ENCODE peak calls at places on chromosomes 5 and 9, in five cellular contexts. Q, V, N, P and O are unnamed samples.

GRCh38 chr5:124057161-124057814 is 545.3 kb downstream of the CSNK1G3 start:
- DNase-seq in V (peak), P (no peak), N (no peak), Q (no peak), O (no peak)

GRCh38 chr5:58185397-58186195 is 274.3 kb downstream of the PLK2 start:
- DNase-seq in Q (no peak), P (no peak), V (no peak), N (no peak), O (no peak)

GRCh38 chr5:172715931-172716682 is 54.9 kb downstream of the DUSP1 start:
- DNase-seq in Q (no peak), V (no peak), N (peak), P (peak), O (no peak)

GRCh38 chr9:137556069-137556838 is 4.6 kb downstream of the MRPL41 start:
- DNase-seq in N (no peak), V (no peak), Q (no peak), P (no peak), O (no peak)

GRCh38 chr5:178240772-178241171 is 8.2 kb upstream of the PHYKPL start:
- DNase-seq in N (no peak), V (no peak), Q (no peak), P (no peak), O (no peak)

GRCh38 chr9:85268024-85268610 is 473.6 kb downstream of the AGTPBP1 start:
- DNase-seq in P (no peak), V (no peak), N (no peak), Q (no peak), O (no peak)

GRCh38 chr5:106047341-106047740 is 1623.4 kb downstream of the EFNA5 start:
- DNase-seq in Q (no peak), V (no peak), N (no peak), P (no peak), O (no peak)

GRCh38 chr5:10913846-10914245 is 152.8 kb upstream of the DAP start:
- DNase-seq in V (no peak), P (peak), N (peak), Q (no peak), O (no peak)

GRCh38 chr9:128421474-128422010 is 885 bp downstream of the CERCAM start:
- DNase-seq in Q (no peak), P (peak), N (no peak), V (no peak), O (no peak)

GRCh38 chr5:39760385-39761198 is 335.8 kb upstream of the DAB2 start:
- DNase-seq in Q (no peak), V (no peak), P (no peak), N (no peak), O (no peak)

GRCh38 chr5:65076251-65076869 is 307.6 kb downstream of the CWC27 start:
- DNase-seq in N (peak), Q (no peak), P (peak), V (no peak), O (peak)

GRCh38 chr9:132074736-132075135 is 4.9 kb downstream of the MED27 start:
- DNase-seq in V (no peak), Q (no peak), P (no peak), N (no peak), O (no peak)

GRCh38 chr5:964821-965220 is 43.8 kb upstream of the NKD2 start:
- DNase-seq in P (no peak), Q (no peak), N (no peak), V (no peak), O (no peak)

GRCh38 chr9:115250646-115251045 is 132.7 kb upstream of the TNC start:
- DNase-seq in V (no peak), P (no peak), Q (no peak), N (no peak), O (no peak)

GRCh38 chr5:81825237-81825636 is 74.3 kb upstream of the SSBP2 start:
- DNase-seq in P (peak), Q (no peak), N (no peak), V (no peak), O (no peak)

GRCh38 chr5:7209583-7210139 is 186.3 kb upstream of the ADCY2 start:
- DNase-seq in V (no peak), P (no peak), Q (no peak), N (no peak), O (no peak)

GRCh38 chr5:25028994-25029393 is 384.2 kb upstream of the CDH10 start:
- DNase-seq in Q (no peak), V (no peak), P (no peak), N (no peak), O (no peak)

GRCh38 chr9:113199683-113200329 is 21.3 kb downstream of the FKBP15 start:
- DNase-seq in Q (no peak), N (no peak), V (no peak), P (no peak), O (no peak)

DNA sequence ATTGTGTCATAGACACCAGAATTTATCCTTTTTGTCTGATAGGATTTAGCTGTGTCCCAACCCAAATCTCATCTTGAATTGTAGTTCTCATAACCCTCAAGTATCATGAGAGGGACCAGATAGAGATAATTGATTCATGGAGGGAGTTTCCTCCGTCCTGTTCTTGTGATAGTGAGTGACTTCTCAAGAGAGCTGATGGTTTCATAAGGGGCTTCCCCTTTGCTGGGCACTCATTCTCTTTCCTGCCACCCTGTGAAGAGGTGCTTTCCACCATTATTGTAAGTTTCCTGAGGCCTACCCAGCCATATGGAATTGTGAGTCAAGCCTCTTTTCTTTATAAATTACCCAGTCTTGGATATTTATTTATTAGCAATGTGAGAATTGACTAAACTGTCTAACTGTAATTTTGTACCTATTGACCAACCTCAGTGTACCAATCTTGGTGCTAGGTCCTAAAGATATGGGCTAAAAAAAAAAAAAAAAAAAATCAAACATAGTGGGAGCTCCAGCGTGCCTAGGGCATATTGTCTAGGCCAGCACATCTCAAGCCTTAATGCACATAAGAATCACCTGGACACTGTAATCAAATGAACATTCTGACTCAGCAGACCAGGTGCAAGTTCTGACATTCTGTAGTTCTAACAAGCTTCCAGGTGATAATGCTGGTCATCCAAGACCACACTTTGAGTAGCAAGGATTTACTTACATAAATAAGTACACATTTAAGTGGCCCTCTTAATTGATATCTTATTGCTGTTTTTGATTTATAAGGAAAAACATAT is 30.5 kb downstream of the ST8SIA4 start:
- DNase-seq in P (no peak), N (no peak), Q (no peak), V (no peak), O (no peak)
- TF ChIP-seq YY1 in P (no peak), N (no peak), Q (no peak), V (no peak), O (no peak)

GRCh38 chr9:93523518-93524144 is 52.8 kb upstream of the PHF2 start:
- DNase-seq in V (no peak), Q (no peak), P (no peak), N (no peak), O (no peak)

GRCh38 chr9:93517331-93517730 is 59.1 kb upstream of the PHF2 start:
- DNase-seq in V (no peak), N (no peak), P (no peak), Q (no peak), O (no peak)

GRCh38 chr9:93525476-93525875 is 50.9 kb upstream of the PHF2 start:
- DNase-seq in V (no peak), P (peak), N (no peak), Q (no peak), O (no peak)

GRCh38 chr9:93520523-93520922 is 55.9 kb upstream of the PHF2 start:
- DNase-seq in Q (peak), V (no peak), P (no peak), N (peak), O (no peak)

DNA sequence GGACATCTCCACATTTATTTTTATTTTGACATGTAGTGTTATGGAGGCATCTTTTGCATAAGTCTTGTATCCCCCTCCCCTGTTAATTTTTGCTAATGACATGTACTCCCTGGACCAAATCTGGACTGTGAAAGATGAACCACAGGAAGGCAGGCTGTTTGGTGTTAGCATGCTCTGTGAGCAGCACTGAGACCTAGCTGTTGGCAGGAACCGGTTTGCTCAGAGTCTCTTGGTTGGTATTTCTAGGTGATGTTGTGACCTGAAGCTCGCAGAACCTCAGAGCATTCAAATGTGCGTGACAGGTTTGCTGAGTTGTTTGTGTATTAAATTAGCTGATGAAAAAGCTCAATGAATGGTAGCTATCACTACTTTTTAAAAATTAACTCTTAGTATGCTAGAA is 53.6 kb upstream of the PHF2 start:
- DNase-seq in P (no peak), Q (no peak), V (no peak), N (no peak), O (no peak)
- TF ChIP-seq ZBTB33 in P (no peak), Q (no peak), V (no peak), N (no peak), O (no peak)

GRCh38 chr5:27472000-27472763 is 433.8 kb upstream of the CDH9 start:
- DNase-seq in N (peak), V (peak), P (peak), Q (peak), O (no peak)
- TF ChIP-seq POLR2AphosphoS5 in N (peak), V (peak), P (no peak), Q (peak), O (no peak)

GRCh38 chr9:91978739-91979414 is 28.8 kb upstream of the ROR2 start:
- DNase-seq in V (no peak), P (peak), Q (no peak), N (no peak), O (peak)
- TF ChIP-seq YY1 in V (no peak), P (no peak), Q (no peak), N (no peak), O (no peak)

DNA sequence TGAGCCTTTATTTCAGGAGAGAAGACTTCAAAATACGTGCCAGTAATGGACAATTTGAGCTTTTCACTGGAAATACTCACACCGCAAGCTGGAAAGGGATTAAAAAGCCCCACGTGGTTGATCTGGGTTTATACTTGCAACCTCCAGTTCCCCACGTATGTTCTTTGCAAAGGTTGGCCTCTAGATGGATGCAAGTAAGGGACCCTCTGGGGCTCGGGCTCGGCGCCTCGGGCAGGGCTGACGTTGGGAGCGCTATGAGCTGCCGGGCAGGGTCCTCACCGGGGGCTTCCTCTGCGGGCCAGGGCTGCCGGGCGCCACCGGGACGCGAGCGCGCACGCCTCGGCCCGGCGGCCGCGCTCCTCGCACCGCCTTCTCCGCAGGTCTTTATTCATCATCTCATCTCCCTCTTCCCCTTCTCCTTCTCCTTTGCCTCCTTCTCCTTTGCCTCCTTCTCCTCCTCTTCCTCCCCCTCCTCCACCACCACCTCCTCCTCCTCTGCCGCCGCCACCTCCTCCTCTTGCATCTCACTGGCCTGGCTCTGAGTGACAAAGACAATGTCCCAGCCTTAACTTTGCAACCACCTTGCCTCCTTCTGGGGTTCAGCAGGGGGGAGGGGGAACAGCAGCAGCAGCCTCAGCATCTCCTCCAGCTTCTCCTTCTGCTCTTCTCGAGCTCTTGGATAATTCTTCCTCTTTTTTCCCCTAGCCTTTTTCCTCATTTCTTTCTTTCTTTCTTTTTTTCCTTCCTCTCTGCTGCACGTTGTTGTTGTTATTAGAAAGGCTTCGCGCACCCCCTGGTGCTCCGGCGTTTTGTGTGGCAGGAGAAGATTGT is 636 bp upstream of the ZNF462 start:
- DNase-seq in N (no peak), P (no peak), V (no peak), Q (peak), O (no peak)
- TF ChIP-seq ZBTB33 in N (no peak), P (no peak), V (no peak), Q (no peak), O (no peak)